ENCODE peak calls at places on chromosome 18, in six cellular contexts. Z is effector memory CD4-positive, alpha-beta T cell; G is aorta; T is neuronal stem cell; I is right cardiac atrium; R is fibroblast of lung. V is an unnamed sample.
A peak's percentile ranks its signal among the peaks of the same experiment; 100 is the strongest.

GRCh38 chr18:62784966-62785413 is 69.6 kb downstream of the PHLPP1 start:
- DNase-seq in G (no peak), R (peak; percentile 38), Z (no peak), I (peak; percentile 67), T (no peak), V (no peak)

GRCh38 chr18:50866765-50867164 is 12.2 kb upstream of the ME2 start:
- DNase-seq in G (no peak), T (no peak), Z (no peak), R (peak; percentile 33), I (no peak), V (no peak)

GRCh38 chr18:12257996-12258718 is 4.0 kb downstream of the CIDEA start:
- DNase-seq in I (no peak), G (no peak), Z (no peak), R (no peak), T (no peak), V (no peak)

GRCh38 chr18:80201739-80202138 is 45.6 kb downstream of the PARD6G start:
- DNase-seq in T (no peak), G (no peak), Z (no peak), I (no peak), R (no peak), V (no peak)

GRCh38 chr18:35458677-35459441 is 38.9 kb downstream of the INO80C start:
- DNase-seq in R (peak; percentile 76), Z (no peak), G (no peak), I (peak; percentile 83), T (no peak), V (no peak)

GRCh38 chr18:67551146-67551545 is 34.6 kb upstream of the DSEL start:
- DNase-seq in I (no peak), Z (no peak), T (peak; percentile 8), G (no peak), R (no peak), V (no peak)

GRCh38 chr18:12890500-12890899 is 6.5 kb upstream of the PTPN2 start:
- DNase-seq in G (no peak), I (no peak), R (no peak), Z (no peak), T (no peak), V (no peak)

GRCh38 chr18:51621103-51621969 is 423.9 kb upstream of the MEX3C start:
- DNase-seq in G (no peak), T (peak; percentile 81), I (peak; percentile 72), R (peak; percentile 14), Z (no peak), V (no peak)

GRCh38 chr18:70276416-70277145 is 12.3 kb upstream of the SOCS6 start:
- DNase-seq in R (no peak), Z (no peak), G (no peak), I (no peak), T (no peak), V (no peak)

GRCh38 chr18:22453337-22453736 is 35.6 kb upstream of the CTAGE1 start:
- DNase-seq in T (no peak), I (peak; percentile 37), R (no peak), G (no peak), Z (no peak), V (no peak)

GRCh38 chr18:67117804-67118203 is 398.7 kb downstream of the DSEL start:
- DNase-seq in R (no peak), T (no peak), Z (no peak), G (no peak), I (no peak), V (no peak)

GRCh38 chr18:77634495-77634894 is 384.8 kb downstream of the GALR1 start:
- DNase-seq in R (no peak), T (no peak), Z (no peak), I (no peak), G (no peak), V (no peak)

GRCh38 chr18:46385124-46385523 is 271.9 kb downstream of the LOXHD1 start:
- DNase-seq in I (no peak), T (no peak), Z (no peak), G (no peak), R (no peak), V (no peak)

GRCh38 chr18:79449551-79450288 is 54.0 kb downstream of the NFATC1 start:
- DNase-seq in Z (no peak), I (no peak), R (no peak), T (no peak), G (no peak), V (no peak)

GRCh38 chr18:5628512-5629255 is 84.9 kb upstream of the EPB41L3 start:
- DNase-seq in Z (no peak), R (peak; percentile 57), T (peak; percentile 42), I (peak; percentile 81), G (peak; percentile 85), V (no peak)

DNA sequence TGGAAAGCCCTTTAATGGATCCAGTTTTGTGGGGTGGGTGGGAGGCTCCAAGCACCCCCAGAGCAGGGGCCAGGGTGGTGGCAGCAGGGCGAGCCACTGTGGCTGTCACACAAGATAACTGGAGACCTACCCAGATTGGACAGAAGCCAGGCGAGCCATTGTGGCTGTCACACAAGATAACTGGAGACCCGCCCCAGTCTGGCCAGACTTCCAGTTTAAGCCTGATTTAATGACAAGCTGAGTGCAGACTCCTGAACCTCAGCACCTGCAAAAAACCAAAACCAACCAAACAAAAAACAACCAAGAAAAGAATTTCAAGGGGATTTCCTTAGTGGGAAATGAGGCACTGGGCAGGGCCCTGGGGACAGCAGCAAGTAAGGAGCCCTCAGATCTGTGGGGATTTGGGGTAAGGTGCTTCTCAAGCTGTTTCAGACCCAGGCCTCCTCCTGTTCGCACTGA is 95.3 kb upstream of the BOD1L2 start:
- DNase-seq in T (no peak), Z (no peak), G (no peak), R (no peak), I (no peak), V (no peak)
- H3K27ac ChIP-seq in T (no peak overlapping the region), Z (no peak overlapping the region), G (no peak overlapping the region), R (no peak overlapping the region), I (no peak overlapping the region), V (no peak overlapping the region)

GRCh38 chr18:48634975-48635374 is 96.1 kb downstream of the CTIF start:
- DNase-seq in R (no peak), G (no peak), I (no peak), Z (no peak), T (no peak), V (no peak)

GRCh38 chr18:48632676-48633257 is 93.9 kb downstream of the CTIF start:
- DNase-seq in Z (no peak), G (no peak), T (no peak), R (no peak), I (no peak), V (no peak)

GRCh38 chr18:48635806-48636205 is 97.0 kb downstream of the CTIF start:
- DNase-seq in I (no peak), T (no peak), Z (no peak), G (no peak), R (no peak), V (no peak)

GRCh38 chr18:48636436-48636835 is 97.6 kb downstream of the CTIF start:
- DNase-seq in R (no peak), T (no peak), G (no peak), I (no peak), Z (no peak), V (no peak)

GRCh38 chr18:48634491-48634890 is 95.7 kb downstream of the CTIF start:
- DNase-seq in Z (no peak), T (no peak), I (no peak), R (no peak), G (no peak), V (no peak)
- H3K4me1 ChIP-seq in Z (no peaks in the 10 kb centered on the region), T (peaks cover 10% of the 10 kb centered on the region), I (no peaks in the 10 kb centered on the region), R (peaks cover 4% of the 10 kb centered on the region), G (no peaks in the 10 kb centered on the region), V (no peaks in the 10 kb centered on the region)

GRCh38 chr18:36668349-36668748 is 160.5 kb downstream of the TPGS2 start:
- DNase-seq in Z (no peak), G (no peak), R (no peak), T (no peak), I (no peak), V (no peak)

GRCh38 chr18:36675076-36675475 is 153.7 kb downstream of the TPGS2 start:
- DNase-seq in Z (no peak), I (no peak), T (no peak), R (no peak), G (no peak), V (no peak)

GRCh38 chr18:36676629-36677028 is 152.2 kb downstream of the TPGS2 start:
- DNase-seq in I (no peak), T (no peak), G (no peak), R (no peak), Z (no peak), V (no peak)

GRCh38 chr18:36673452-36673851 is 155.3 kb downstream of the TPGS2 start:
- DNase-seq in T (no peak), I (no peak), R (no peak), G (no peak), Z (no peak), V (no peak)

GRCh38 chr18:36672437-36673344 is 156.1 kb downstream of the TPGS2 start:
- DNase-seq in R (peak; percentile 73), T (no peak), I (peak; percentile 59), G (no peak), Z (no peak), V (no peak)
- H3K4me3 ChIP-seq in R (peak overlapping the region; percentile 59), T (no peak overlapping the region), I (peak overlapping the region; percentile 28), G (peak overlapping the region; percentile 26), Z (no peak overlapping the region), V (no peak overlapping the region)

GRCh38 chr18:55319517-55319905 is 268.5 kb downstream of the TCF4 start:
- DNase-seq in T (no peak), R (peak; percentile 68), G (no peak), Z (no peak), I (no peak), V (no peak)
- H3K27ac ChIP-seq in T (no peak overlapping the region), R (peak overlapping the region; percentile 83), G (no peak overlapping the region), Z (no peak overlapping the region), I (peak overlapping the region; percentile 67), V (no peak overlapping the region)

GRCh38 chr18:26548144-26549102 is at the start of gene KCTD1:
- DNase-seq in R (peak; percentile 88), I (peak; percentile 94), Z (peak; percentile 49), G (peak; percentile 90), T (peak; percentile 81), V (peak; percentile 60)
- H3K4me1 ChIP-seq in R (no peaks in the 10 kb centered on the region), I (peaks cover 9% of the 10 kb centered on the region), Z (peaks cover 13% of the 10 kb centered on the region), G (no peaks in the 10 kb centered on the region), T (peaks cover 33% of the 10 kb centered on the region), V (peaks cover 4% of the 10 kb centered on the region)

GRCh38 chr18:3693385-3693784 is 243.4 kb downstream of the TGIF1 start:
- DNase-seq in G (no peak), T (no peak), R (no peak), Z (no peak), I (no peak), V (no peak)
- H3K4me3 ChIP-seq in G (no peak overlapping the region), T (no peak overlapping the region), R (no peak overlapping the region), Z (no peak overlapping the region), I (no peak overlapping the region), V (no peak overlapping the region)

DNA sequence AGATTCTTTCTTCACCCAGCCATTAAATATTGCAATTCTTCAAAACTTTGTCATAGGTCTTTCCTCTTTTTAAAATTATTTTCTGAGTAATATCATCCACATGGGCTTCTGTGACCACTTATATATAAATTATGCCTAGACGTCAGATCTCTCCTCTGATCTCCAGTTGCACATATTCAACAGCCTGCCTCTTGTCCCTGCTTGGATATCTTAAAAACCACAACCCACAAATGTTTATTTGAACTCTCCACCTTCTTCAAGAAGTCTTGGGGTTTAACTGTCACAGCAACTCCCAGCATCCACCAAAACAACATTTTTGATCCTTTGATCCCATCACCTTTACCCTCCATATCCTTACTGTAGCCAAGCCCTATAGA is 332.5 kb downstream of the CDH2 start:
- DNase-seq in R (peak; percentile 42), Z (no peak), T (no peak), I (no peak), G (no peak), V (no peak)
- H3K27ac ChIP-seq in R (no peak overlapping the region), Z (no peak overlapping the region), T (no peak overlapping the region), I (no peak overlapping the region), G (no peak overlapping the region), V (no peak overlapping the region)

V was measured in CD8-positive, alpha-beta memory T cell.